ENCODE peak calls at places on chromosomes 13 and 19, in five cellular contexts. One of them, this sample, is unnamed.

GRCh38 chr13:112859817-112860190 is 109.2 kb upstream of the MCF2L start:
- DNase-seq in ELF-1: no peak
- DNase-seq in stimulated activated CD4-positive, alpha-beta T cell treated with anti-CD3 and anti-CD28 coated beads, Interleukin-1b, Interleukin-23, amount 100 ng/mL, for 1 hour: no peak
- DNase-seq in NCI-H2029 treated with DMSO at 0.1 percent for 48 hours: no peak
- DNase-seq in cardiac muscle cell: no peak
- DNase-seq in this sample: no peak

GRCh38 chr19:7973883-7974282 is 30.4 kb upstream of the TIMM44 start:
- DNase-seq in stimulated activated CD4-positive, alpha-beta T cell treated with anti-CD3 and anti-CD28 coated beads, Interleukin-1b, Interleukin-23, amount 100 ng/mL, for 1 hour: no peak
- DNase-seq in cardiac muscle cell: no peak
- DNase-seq in NCI-H2029 treated with DMSO at 0.1 percent for 48 hours: no peak
- DNase-seq in ELF-1: no peak
- DNase-seq in this sample: no peak

GRCh38 chr19:58544591-58545285 is 874 bp downstream of the TRIM28 start:
- DNase-seq in stimulated activated CD4-positive, alpha-beta T cell treated with anti-CD3 and anti-CD28 coated beads, Interleukin-1b, Interleukin-23, amount 100 ng/mL, for 1 hour: peak; percentile 54
- DNase-seq in NCI-H2029 treated with DMSO at 0.1 percent for 48 hours: no peak
- DNase-seq in cardiac muscle cell: peak; percentile 76
- DNase-seq in ELF-1: no peak
- DNase-seq in this sample: peak; percentile 66

GRCh38 chr13:71865858-71866172 is 1.2 kb downstream of the DACH1 start:
- DNase-seq in stimulated activated CD4-positive, alpha-beta T cell treated with anti-CD3 and anti-CD28 coated beads, Interleukin-1b, Interleukin-23, amount 100 ng/mL, for 1 hour: no peak
- DNase-seq in NCI-H2029 treated with DMSO at 0.1 percent for 48 hours: no peak
- DNase-seq in cardiac muscle cell: no peak
- DNase-seq in ELF-1: peak; percentile 50
- DNase-seq in this sample: peak; percentile 21

GRCh38 chr19:3459965-3460582 is 20.3 kb downstream of the SMIM24 start:
- DNase-seq in NCI-H2029 treated with DMSO at 0.1 percent for 48 hours: no peak
- DNase-seq in stimulated activated CD4-positive, alpha-beta T cell treated with anti-CD3 and anti-CD28 coated beads, Interleukin-1b, Interleukin-23, amount 100 ng/mL, for 1 hour: no peak
- DNase-seq in ELF-1: no peak
- DNase-seq in cardiac muscle cell: no peak
- DNase-seq in this sample: no peak

GRCh38 chr13:33218020-33218419 is 67.5 kb downstream of the STARD13 start:
- DNase-seq in cardiac muscle cell: no peak
- DNase-seq in stimulated activated CD4-positive, alpha-beta T cell treated with anti-CD3 and anti-CD28 coated beads, Interleukin-1b, Interleukin-23, amount 100 ng/mL, for 1 hour: no peak
- DNase-seq in ELF-1: peak; percentile 83
- DNase-seq in NCI-H2029 treated with DMSO at 0.1 percent for 48 hours: no peak
- DNase-seq in this sample: no peak

GRCh38 chr19:1853295-1854031 is 5.2 kb upstream of the REXO1 start:
- DNase-seq in cardiac muscle cell: peak; percentile 76
- DNase-seq in ELF-1: peak; percentile 96
- DNase-seq in NCI-H2029 treated with DMSO at 0.1 percent for 48 hours: peak; percentile 65
- DNase-seq in stimulated activated CD4-positive, alpha-beta T cell treated with anti-CD3 and anti-CD28 coated beads, Interleukin-1b, Interleukin-23, amount 100 ng/mL, for 1 hour: no peak
- DNase-seq in this sample: peak; percentile 93

GRCh38 chr19:28199323-28199722 is 1013.6 kb downstream of the UQCRFS1 start:
- DNase-seq in stimulated activated CD4-positive, alpha-beta T cell treated with anti-CD3 and anti-CD28 coated beads, Interleukin-1b, Interleukin-23, amount 100 ng/mL, for 1 hour: no peak
- DNase-seq in NCI-H2029 treated with DMSO at 0.1 percent for 48 hours: no peak
- DNase-seq in ELF-1: no peak
- DNase-seq in cardiac muscle cell: no peak
- DNase-seq in this sample: no peak

GRCh38 chr13:41370736-41371135 is 59.7 kb downstream of the NAA16 start:
- DNase-seq in cardiac muscle cell: no peak
- DNase-seq in ELF-1: no peak
- DNase-seq in NCI-H2029 treated with DMSO at 0.1 percent for 48 hours: no peak
- DNase-seq in stimulated activated CD4-positive, alpha-beta T cell treated with anti-CD3 and anti-CD28 coated beads, Interleukin-1b, Interleukin-23, amount 100 ng/mL, for 1 hour: no peak
- DNase-seq in this sample: no peak

GRCh38 chr19:35490364-35490763 is at the start of gene KRTDAP:
- DNase-seq in cardiac muscle cell: no peak
- DNase-seq in NCI-H2029 treated with DMSO at 0.1 percent for 48 hours: no peak
- DNase-seq in ELF-1: no peak
- DNase-seq in stimulated activated CD4-positive, alpha-beta T cell treated with anti-CD3 and anti-CD28 coated beads, Interleukin-1b, Interleukin-23, amount 100 ng/mL, for 1 hour: no peak
- DNase-seq in this sample: no peak

GRCh38 chr19:41325947-41326706 is 16.2 kb downstream of the CCDC97 start:
- DNase-seq in cardiac muscle cell: peak; percentile 34
- DNase-seq in NCI-H2029 treated with DMSO at 0.1 percent for 48 hours: no peak
- DNase-seq in ELF-1: peak; percentile 64
- DNase-seq in stimulated activated CD4-positive, alpha-beta T cell treated with anti-CD3 and anti-CD28 coated beads, Interleukin-1b, Interleukin-23, amount 100 ng/mL, for 1 hour: no peak
- DNase-seq in this sample: no peak

GRCh38 chr13:110283661-110284516 is 23.1 kb downstream of the COL4A1 start:
- DNase-seq in ELF-1: no peak
- DNase-seq in NCI-H2029 treated with DMSO at 0.1 percent for 48 hours: no peak
- DNase-seq in cardiac muscle cell: no peak
- DNase-seq in stimulated activated CD4-positive, alpha-beta T cell treated with anti-CD3 and anti-CD28 coated beads, Interleukin-1b, Interleukin-23, amount 100 ng/mL, for 1 hour: no peak
- DNase-seq in this sample: no peak

GRCh38 chr13:101489635-101490034 is 37.2 kb downstream of the ITGBL1 start:
- DNase-seq in ELF-1: no peak
- DNase-seq in stimulated activated CD4-positive, alpha-beta T cell treated with anti-CD3 and anti-CD28 coated beads, Interleukin-1b, Interleukin-23, amount 100 ng/mL, for 1 hour: no peak
- DNase-seq in cardiac muscle cell: no peak
- DNase-seq in NCI-H2029 treated with DMSO at 0.1 percent for 48 hours: no peak
- DNase-seq in this sample: no peak

GRCh38 chr19:4416268-4416667 is 13.8 kb downstream of the CHAF1A start:
- DNase-seq in ELF-1: no peak
- DNase-seq in NCI-H2029 treated with DMSO at 0.1 percent for 48 hours: no peak
- DNase-seq in cardiac muscle cell: no peak
- DNase-seq in stimulated activated CD4-positive, alpha-beta T cell treated with anti-CD3 and anti-CD28 coated beads, Interleukin-1b, Interleukin-23, amount 100 ng/mL, for 1 hour: no peak
- DNase-seq in this sample: no peak

GRCh38 chr13:34265016-34265692 is 447.2 kb downstream of the RFC3 start:
- DNase-seq in cardiac muscle cell: no peak
- DNase-seq in ELF-1: no peak
- DNase-seq in stimulated activated CD4-positive, alpha-beta T cell treated with anti-CD3 and anti-CD28 coated beads, Interleukin-1b, Interleukin-23, amount 100 ng/mL, for 1 hour: no peak
- DNase-seq in NCI-H2029 treated with DMSO at 0.1 percent for 48 hours: no peak
- DNase-seq in this sample: no peak

GRCh38 chr19:53865918-53866696 is 1.6 kb upstream of the MYADM start:
- DNase-seq in ELF-1: peak; percentile 78
- DNase-seq in NCI-H2029 treated with DMSO at 0.1 percent for 48 hours: no peak
- DNase-seq in stimulated activated CD4-positive, alpha-beta T cell treated with anti-CD3 and anti-CD28 coated beads, Interleukin-1b, Interleukin-23, amount 100 ng/mL, for 1 hour: no peak
- DNase-seq in cardiac muscle cell: peak; percentile 90
- DNase-seq in this sample: peak; percentile 74

GRCh38 chr13:75776550-75776949 is 140.4 kb downstream of the LMO7 start:
- DNase-seq in NCI-H2029 treated with DMSO at 0.1 percent for 48 hours: no peak
- DNase-seq in ELF-1: no peak
- DNase-seq in cardiac muscle cell: no peak
- DNase-seq in stimulated activated CD4-positive, alpha-beta T cell treated with anti-CD3 and anti-CD28 coated beads, Interleukin-1b, Interleukin-23, amount 100 ng/mL, for 1 hour: no peak
- DNase-seq in this sample: no peak